ENCODE peak calls at places on chromosome 4, in four cellular contexts. One of them, this sample, is unnamed.

GRCh38 chr4:15482842-15483241 is 13.2 kb downstream of the CC2D2A start:
- DNase-seq in lower leg skin: no peak
- DNase-seq in HFF-Myc: no peak
- DNase-seq in SK-N-SH: no peak
- DNase-seq in this sample: no peak

GRCh38 chr4:169252339-169253086 is 18.2 kb downstream of the SH3RF1 start:
- DNase-seq in SK-N-SH: no peak
- DNase-seq in lower leg skin: no peak
- DNase-seq in HFF-Myc: no peak
- DNase-seq in this sample: no peak

GRCh38 chr4:105634402-105634801 is 74.1 kb downstream of the INTS12 start:
- DNase-seq in HFF-Myc: no peak
- DNase-seq in lower leg skin: no peak
- DNase-seq in SK-N-SH: no peak
- DNase-seq in this sample: no peak

GRCh38 chr4:173418636-173419035 is 19.7 kb upstream of the SCRG1 start:
- DNase-seq in SK-N-SH: no peak
- DNase-seq in HFF-Myc: no peak
- DNase-seq in lower leg skin: no peak
- DNase-seq in this sample: no peak

GRCh38 chr4:77819409-77819835 is 254 bp upstream of the CNOT6L start:
- DNase-seq in lower leg skin: no peak
- DNase-seq in SK-N-SH: peak; percentile 73
- DNase-seq in HFF-Myc: no peak
- DNase-seq in this sample: no peak

GRCh38 chr4:188727746-188728145 is 588.5 kb downstream of the TRIML1 start:
- DNase-seq in SK-N-SH: no peak
- DNase-seq in HFF-Myc: no peak
- DNase-seq in lower leg skin: no peak
- DNase-seq in this sample: no peak

GRCh38 chr4:116132946-116133345 is 952.4 kb downstream of the TRAM1L1 start:
- DNase-seq in HFF-Myc: no peak
- DNase-seq in SK-N-SH: no peak
- DNase-seq in lower leg skin: no peak
- DNase-seq in this sample: no peak

GRCh38 chr4:113468165-113469022 is 293.1 kb downstream of the CAMK2D start:
- DNase-seq in SK-N-SH: peak; percentile 3
- DNase-seq in HFF-Myc: peak; percentile 97
- DNase-seq in lower leg skin: peak; percentile 95
- DNase-seq in this sample: no peak

GRCh38 chr4:7558436-7558835 is 123.7 kb upstream of the PSAPL1 start:
- DNase-seq in HFF-Myc: no peak
- DNase-seq in SK-N-SH: no peak
- DNase-seq in lower leg skin: no peak
- DNase-seq in this sample: no peak

GRCh38 chr4:88674989-88675388 is 22.6 kb downstream of the NAP1L5 start:
- DNase-seq in SK-N-SH: no peak
- DNase-seq in HFF-Myc: peak; percentile 43
- DNase-seq in lower leg skin: no peak
- DNase-seq in this sample: no peak

GRCh38 chr4:128961405-128961804 is 131.9 kb downstream of the SCLT1 start:
- DNase-seq in lower leg skin: no peak
- DNase-seq in SK-N-SH: no peak
- DNase-seq in HFF-Myc: no peak
- DNase-seq in this sample: no peak

GRCh38 chr4:41158274-41158673 is 56.1 kb downstream of the APBB2 start:
- DNase-seq in HFF-Myc: no peak
- DNase-seq in SK-N-SH: no peak
- DNase-seq in lower leg skin: no peak
- DNase-seq in this sample: no peak

GRCh38 chr4:138341739-138342415 is 99.7 kb upstream of the SLC7A11 start:
- DNase-seq in lower leg skin: no peak
- DNase-seq in HFF-Myc: no peak
- DNase-seq in SK-N-SH: no peak
- DNase-seq in this sample: no peak

GRCh38 chr4:849478-850175 is 23.7 kb upstream of the CPLX1 start:
- DNase-seq in HFF-Myc: no peak
- DNase-seq in SK-N-SH: peak; percentile 24
- DNase-seq in lower leg skin: no peak
- DNase-seq in this sample: no peak

GRCh38 chr4:118883861-118884260 is 4.8 kb upstream of the SYNPO2 start:
- DNase-seq in SK-N-SH: peak; percentile 44
- DNase-seq in HFF-Myc: no peak
- DNase-seq in lower leg skin: no peak
- DNase-seq in this sample: no peak

GRCh38 chr4:82215800-82216199 is 158.0 kb downstream of the HNRNPD start:
- DNase-seq in HFF-Myc: no peak
- DNase-seq in lower leg skin: no peak
- DNase-seq in SK-N-SH: no peak
- DNase-seq in this sample: no peak

GRCh38 chr4:159926871-159927270 is 824.0 kb downstream of the RAPGEF2 start:
- DNase-seq in HFF-Myc: no peak
- DNase-seq in lower leg skin: no peak
- DNase-seq in SK-N-SH: no peak
- DNase-seq in this sample: no peak

GRCh38 chr4:8247047-8247930 is 22.3 kb upstream of the HTRA3 start:
- DNase-seq in HFF-Myc: no peak
- DNase-seq in lower leg skin: peak; percentile 82
- DNase-seq in SK-N-SH: no peak
- DNase-seq in this sample: no peak

GRCh38 chr4:8369426-8370105 is 71.0 kb downstream of the ACOX3 start:
- DNase-seq in lower leg skin: no peak
- DNase-seq in HFF-Myc: no peak
- DNase-seq in SK-N-SH: no peak
- DNase-seq in this sample: no peak

GRCh38 chr4:140807491-140808257 is 51.5 kb upstream of the TBC1D9 start:
- DNase-seq in lower leg skin: no peak
- DNase-seq in SK-N-SH: no peak
- DNase-seq in HFF-Myc: peak; percentile 43
- DNase-seq in this sample: no peak

GRCh38 chr4:142435599-142436235 is 410.4 kb downstream of the INPP4B start:
- DNase-seq in lower leg skin: no peak
- DNase-seq in SK-N-SH: no peak
- DNase-seq in HFF-Myc: no peak
- DNase-seq in this sample: no peak

GRCh38 chr4:16915956-16916355 is 17.5 kb upstream of the LDB2 start:
- DNase-seq in HFF-Myc: no peak
- DNase-seq in lower leg skin: no peak
- DNase-seq in SK-N-SH: no peak
- DNase-seq in this sample: no peak

GRCh38 chr4:189301692-189302091 is 639.0 kb upstream of the FRG1 start:
- DNase-seq in HFF-Myc: no peak
- DNase-seq in SK-N-SH: no peak
- DNase-seq in lower leg skin: no peak
- DNase-seq in this sample: no peak

GRCh38 chr4:121760205-121760604 is 4.8 kb downstream of the SMIM43 start:
- DNase-seq in lower leg skin: no peak
- DNase-seq in SK-N-SH: no peak
- DNase-seq in HFF-Myc: no peak
- DNase-seq in this sample: no peak

GRCh38 chr4:7464259-7464655 is 29.5 kb upstream of the PSAPL1 start:
- DNase-seq in lower leg skin: no peak
- DNase-seq in HFF-Myc: no peak
- DNase-seq in SK-N-SH: no peak
- DNase-seq in this sample: no peak

GRCh38 chr4:138939960-138940359 is 75.6 kb upstream of the NOCT start:
- DNase-seq in HFF-Myc: no peak
- DNase-seq in SK-N-SH: no peak
- DNase-seq in lower leg skin: no peak
- DNase-seq in this sample: no peak

GRCh38 chr4:37889849-37890500 is 909 bp upstream of the TBC1D1 start:
- DNase-seq in HFF-Myc: no peak
- DNase-seq in SK-N-SH: peak; percentile 48
- DNase-seq in lower leg skin: no peak
- DNase-seq in this sample: no peak

GRCh38 chr4:78954048-78954666 is 14.9 kb upstream of the PAQR3 start:
- DNase-seq in HFF-Myc: no peak
- DNase-seq in lower leg skin: no peak
- DNase-seq in SK-N-SH: peak; percentile 18
- DNase-seq in this sample: no peak

GRCh38 chr4:76498550-76498949 is 63.5 kb downstream of the SHROOM3 start:
- DNase-seq in HFF-Myc: no peak
- DNase-seq in lower leg skin: no peak
- DNase-seq in SK-N-SH: no peak
- DNase-seq in this sample: no peak

GRCh38 chr4:8690811-8691775 is 98.5 kb downstream of the CPZ start:
- DNase-seq in lower leg skin: no peak
- DNase-seq in HFF-Myc: no peak
- DNase-seq in SK-N-SH: no peak
- DNase-seq in this sample: no peak

GRCh38 chr4:131430302-131430701 is 1718.8 kb upstream of the PCDH10 start:
- DNase-seq in SK-N-SH: no peak
- DNase-seq in lower leg skin: no peak
- DNase-seq in HFF-Myc: no peak
- DNase-seq in this sample: no peak

GRCh38 chr4:165631912-165632311 is 241.1 kb upstream of the TLL1 start:
- DNase-seq in HFF-Myc: no peak
- DNase-seq in lower leg skin: no peak
- DNase-seq in SK-N-SH: no peak
- DNase-seq in this sample: no peak

GRCh38 chr4:119207051-119207450 is 5.5 kb upstream of the USP53 start:
- DNase-seq in lower leg skin: no peak
- DNase-seq in HFF-Myc: peak; percentile 44
- DNase-seq in SK-N-SH: no peak
- DNase-seq in this sample: no peak

GRCh38 chr4:4651811-4652609 is 110.2 kb upstream of the STX18 start:
- DNase-seq in lower leg skin: no peak
- DNase-seq in HFF-Myc: no peak
- DNase-seq in SK-N-SH: no peak
- DNase-seq in this sample: no peak

GRCh38 chr4:174716986-174717770 is 111.9 kb downstream of the GLRA3 start:
- DNase-seq in lower leg skin: no peak
- DNase-seq in HFF-Myc: no peak
- DNase-seq in SK-N-SH: no peak
- DNase-seq in this sample: no peak

GRCh38 chr4:1376841-1377605 is 29.2 kb downstream of the NKX1-1 start:
- DNase-seq in SK-N-SH: no peak
- DNase-seq in lower leg skin: no peak
- DNase-seq in HFF-Myc: no peak
- DNase-seq in this sample: no peak

GRCh38 chr4:71189471-71189870 is 149.3 kb upstream of the SLC4A4 start:
- DNase-seq in SK-N-SH: no peak
- DNase-seq in lower leg skin: no peak
- DNase-seq in HFF-Myc: no peak
- DNase-seq in this sample: no peak
- TF ChIP-seq CTCF in SK-N-SH: no peak
- TF ChIP-seq CTCF in lower leg skin: no peak
- TF ChIP-seq CTCF in HFF-Myc: no peak
- TF ChIP-seq CTCF in this sample: no peak

GRCh38 chr4:184310171-184310567 is 92.5 kb upstream of the ENPP6 start:
- DNase-seq in SK-N-SH: no peak
- DNase-seq in HFF-Myc: no peak
- DNase-seq in lower leg skin: no peak
- DNase-seq in this sample: peak; percentile 33
- TF ChIP-seq CTCF in SK-N-SH: no peak
- TF ChIP-seq CTCF in HFF-Myc: peak; percentile 8
- TF ChIP-seq CTCF in lower leg skin: no peak
- TF ChIP-seq CTCF in this sample: peak; percentile 30

DNA sequence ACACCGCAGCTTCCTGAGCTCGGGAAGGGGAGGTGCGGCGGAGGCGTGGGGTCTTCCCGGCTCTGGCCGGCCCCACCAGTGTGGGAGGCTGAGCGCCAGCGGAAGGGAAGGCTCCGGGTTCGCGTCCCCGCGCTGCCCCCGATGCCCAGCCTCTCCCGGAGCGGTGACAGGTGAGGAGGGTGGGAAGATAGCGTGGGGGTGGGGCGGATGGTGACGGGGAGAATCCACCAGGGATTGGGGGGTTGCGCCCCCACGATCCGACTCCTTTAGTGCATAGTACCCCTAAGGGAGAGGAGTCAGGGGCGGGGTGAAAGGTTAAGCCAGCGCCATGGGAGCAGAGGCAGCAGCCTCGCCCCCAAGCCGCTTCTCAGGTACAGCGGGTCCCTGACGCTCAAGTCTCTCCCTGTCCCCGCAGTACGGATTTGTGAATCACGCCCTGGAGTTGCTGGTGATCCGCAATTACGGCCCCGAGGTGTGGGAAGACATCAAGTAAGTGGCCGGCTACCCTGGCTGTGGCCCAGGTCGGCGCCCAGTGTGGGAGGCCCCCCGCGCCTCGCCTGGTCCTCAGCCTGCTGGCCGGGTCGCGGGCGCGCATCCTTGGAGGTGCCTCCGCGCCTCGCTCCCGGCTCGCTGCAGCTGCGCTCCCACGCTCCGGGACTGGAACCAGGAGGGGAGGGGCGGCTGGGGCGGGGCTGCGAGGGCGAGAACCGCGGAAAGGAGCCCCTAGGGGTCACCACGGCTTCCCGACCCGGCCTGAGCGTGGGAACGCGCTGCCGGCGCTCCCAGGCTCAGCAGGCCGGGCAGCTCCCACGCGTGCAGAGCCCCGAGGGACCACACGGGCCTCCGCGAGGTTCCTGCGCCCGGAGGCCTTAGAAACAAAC is 791 bp downstream of the GUCY1B1 start:
- DNase-seq in lower leg skin: no peak
- DNase-seq in SK-N-SH: peak; percentile 84
- DNase-seq in HFF-Myc: no peak
- DNase-seq in this sample: peak; percentile 28
- TF ChIP-seq CTCF in lower leg skin: no peak
- TF ChIP-seq CTCF in SK-N-SH: no peak
- TF ChIP-seq CTCF in HFF-Myc: no peak
- TF ChIP-seq CTCF in this sample: no peak

GRCh38 chr4:185244763-185245162 is 35.4 kb downstream of the SNX25 start:
- DNase-seq in SK-N-SH: peak; percentile 78
- DNase-seq in lower leg skin: peak; percentile 25
- DNase-seq in HFF-Myc: no peak
- DNase-seq in this sample: no peak
- TF ChIP-seq CTCF in SK-N-SH: no peak
- TF ChIP-seq CTCF in lower leg skin: no peak
- TF ChIP-seq CTCF in HFF-Myc: no peak
- TF ChIP-seq CTCF in this sample: no peak

GRCh38 chr4:52235775-52236174 is 184.7 kb downstream of the SPATA18 start:
- DNase-seq in HFF-Myc: no peak
- DNase-seq in SK-N-SH: no peak
- DNase-seq in lower leg skin: no peak
- DNase-seq in this sample: no peak

DNA sequence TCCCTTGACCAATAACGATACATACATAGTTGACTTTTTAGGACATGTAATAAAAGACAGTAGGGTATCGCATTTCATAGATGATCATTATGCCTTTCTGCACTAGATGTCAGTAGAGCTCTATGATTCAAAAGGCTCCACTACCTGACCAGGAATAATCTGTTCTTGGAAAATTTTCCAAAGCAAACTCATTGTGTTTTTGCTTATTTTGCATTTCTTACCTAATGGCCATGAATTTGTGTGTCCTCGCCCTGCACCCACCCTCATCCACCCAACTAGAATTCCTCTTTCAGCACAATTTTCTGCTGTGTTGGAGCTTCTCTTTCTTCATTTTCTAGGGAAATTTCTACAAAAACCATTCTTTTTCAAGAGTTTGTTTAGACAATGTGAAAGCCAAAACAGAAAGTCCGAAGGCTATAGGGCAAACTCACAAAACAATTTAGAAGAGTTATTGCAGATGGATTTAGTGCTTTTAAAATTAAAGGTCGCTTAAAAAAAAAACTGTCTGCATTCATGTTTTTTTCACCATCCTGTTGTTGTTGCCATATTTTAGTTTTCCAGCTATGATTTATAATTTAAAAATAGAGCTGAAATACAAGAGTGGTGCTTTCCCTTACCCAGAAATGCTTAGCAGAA is 183.6 kb downstream of the SPATA18 start:
- DNase-seq in HFF-Myc: peak; percentile 37
- DNase-seq in SK-N-SH: peak; percentile 38
- DNase-seq in lower leg skin: no peak
- DNase-seq in this sample: no peak
- TF ChIP-seq CTCF in HFF-Myc: peak; percentile 25
- TF ChIP-seq CTCF in SK-N-SH: peak; percentile 56
- TF ChIP-seq CTCF in lower leg skin: no peak
- TF ChIP-seq CTCF in this sample: no peak

This sample was measured in natural killer cell.